ENCODE peak calls at places on chromosomes 16 and 17, in five cellular contexts. P is HepG2, C is GM12878, A is K562, K is upper lobe of left lung. E is an unnamed sample.

GRCh38 chr16:58020628-58021521 is 4.7 kb upstream of the MMP15 start:
- ATAC-seq in A (peak), C (peak), P (no peak), K (no peak), E (no peak)

GRCh38 chr17:54883939-54884338 is 16.7 kb upstream of the TOM1L1 start:
- ATAC-seq in K (no peak), P (no peak), A (no peak), C (no peak), E (no peak)

GRCh38 chr17:60743812-60744211 is 66.2 kb downstream of the BCAS3 start:
- ATAC-seq in C (no peak), P (no peak), K (no peak), A (no peak), E (no peak)

GRCh38 chr16:10756574-10756973 is 12.9 kb downstream of the NUBP1 start:
- ATAC-seq in A (no peak), C (no peak), K (no peak), P (no peak), E (no peak)

GRCh38 chr16:26316683-26317464 is 625.1 kb downstream of the HS3ST4 start:
- ATAC-seq in P (no peak), K (no peak), C (no peak), A (no peak), E (no peak)

GRCh38 chr16:87076950-87077749 is 240.0 kb downstream of the C16orf95 start:
- ATAC-seq in K (peak), P (peak), C (peak), A (peak), E (peak)

GRCh38 chr16:2784536-2785100 is 2.7 kb downstream of the PRSS33 start:
- ATAC-seq in K (no peak), A (no peak), C (no peak), P (no peak), E (no peak)

GRCh38 chr17:75242461-75243042 is 18.9 kb downstream of the GGA3 start:
- ATAC-seq in P (no peak), K (no peak), A (no peak), C (no peak), E (no peak)

GRCh38 chr16:67305216-67306071 is 21.1 kb downstream of the KCTD19 start:
- ATAC-seq in C (no peak), K (no peak), P (peak), A (peak), E (no peak)

GRCh38 chr16:9144106-9144505 is 52.7 kb downstream of the HAPSTR1 start:
- ATAC-seq in K (no peak), P (no peak), C (no peak), A (no peak), E (no peak)

GRCh38 chr17:13003454-13003851 is 14.4 kb downstream of the ELAC2 start:
- ATAC-seq in P (peak), K (peak), A (peak), C (peak), E (peak)

GRCh38 chr17:39781814-39782213 is 44.1 kb downstream of the GRB7 start:
- ATAC-seq in C (no peak), P (no peak), K (no peak), A (no peak), E (no peak)

GRCh38 chr17:39781028-39781800 is 43.5 kb downstream of the GRB7 start:
- ATAC-seq in K (no peak), A (no peak), P (no peak), C (no peak), E (no peak)

GRCh38 chr17:39787038-39787437 is 49.3 kb downstream of the GRB7 start:
- ATAC-seq in C (no peak), P (no peak), A (no peak), K (no peak), E (no peak)

GRCh38 chr17:39782980-39783379 is 45.2 kb downstream of the GRB7 start:
- ATAC-seq in P (no peak), K (no peak), C (no peak), A (no peak), E (no peak)

GRCh38 chr17:39782481-39782880 is 44.7 kb downstream of the GRB7 start:
- ATAC-seq in P (no peak), K (peak), C (no peak), A (no peak), E (no peak)
- TF ChIP-seq POLR2A in P (no peak), K (no peak), C (peak), A (no peak), E (no peak)

DNA sequence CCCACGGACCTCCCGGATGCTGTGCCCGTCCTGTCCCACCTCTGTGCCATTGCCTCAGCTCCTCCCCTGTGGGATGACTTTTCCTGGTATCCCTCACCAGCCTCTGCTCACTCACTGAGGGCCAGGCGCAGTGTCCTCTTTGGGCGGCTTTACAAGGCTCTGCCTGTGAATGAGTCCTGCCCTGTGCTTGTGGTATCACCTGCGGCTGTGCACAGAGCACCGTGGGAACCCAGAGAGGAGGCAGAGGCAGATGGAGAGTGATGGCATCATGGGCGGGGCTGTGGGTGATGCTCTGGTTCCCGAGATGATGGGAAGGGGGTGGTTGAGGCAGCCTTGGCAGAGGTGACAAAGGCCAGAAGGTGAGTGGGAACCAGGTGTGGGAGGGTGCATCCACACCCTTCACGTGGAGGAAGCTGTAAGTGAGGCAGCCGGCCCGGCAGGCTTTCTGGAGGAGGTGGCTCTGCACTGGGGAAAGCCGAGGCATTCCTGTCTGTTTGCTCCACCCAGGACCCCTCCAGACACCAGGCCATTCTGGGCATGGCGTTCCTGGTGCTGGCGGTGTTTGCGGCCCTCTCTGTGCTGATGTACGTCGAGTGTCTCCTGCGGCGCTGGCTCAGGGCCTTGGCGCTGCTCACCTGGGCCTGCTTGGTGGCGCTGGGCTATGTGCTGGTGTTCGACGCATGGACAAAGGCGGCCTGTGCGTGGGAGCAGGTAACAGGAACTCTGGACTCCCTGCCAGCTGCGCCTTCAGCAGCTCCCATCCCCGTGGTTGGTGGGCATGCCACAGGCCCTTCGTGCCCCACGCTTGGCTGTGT is 23.8 kb downstream of the ADCY7 start:
- ATAC-seq in A (no peak), P (no peak), K (no peak), C (no peak), E (no peak)
- TF ChIP-seq POLR2AphosphoS5 in A (no peak), P (no peak), K (no peak), C (no peak), E (no peak)

GRCh38 chr17:72416054-72416691 is 295.4 kb downstream of the SOX9 start:
- ATAC-seq in A (no peak), P (no peak), C (no peak), K (no peak), E (no peak)
- TF ChIP-seq EP300 in A (no peak), P (no peak), C (no peak), K (no peak), E (no peak)

DNA sequence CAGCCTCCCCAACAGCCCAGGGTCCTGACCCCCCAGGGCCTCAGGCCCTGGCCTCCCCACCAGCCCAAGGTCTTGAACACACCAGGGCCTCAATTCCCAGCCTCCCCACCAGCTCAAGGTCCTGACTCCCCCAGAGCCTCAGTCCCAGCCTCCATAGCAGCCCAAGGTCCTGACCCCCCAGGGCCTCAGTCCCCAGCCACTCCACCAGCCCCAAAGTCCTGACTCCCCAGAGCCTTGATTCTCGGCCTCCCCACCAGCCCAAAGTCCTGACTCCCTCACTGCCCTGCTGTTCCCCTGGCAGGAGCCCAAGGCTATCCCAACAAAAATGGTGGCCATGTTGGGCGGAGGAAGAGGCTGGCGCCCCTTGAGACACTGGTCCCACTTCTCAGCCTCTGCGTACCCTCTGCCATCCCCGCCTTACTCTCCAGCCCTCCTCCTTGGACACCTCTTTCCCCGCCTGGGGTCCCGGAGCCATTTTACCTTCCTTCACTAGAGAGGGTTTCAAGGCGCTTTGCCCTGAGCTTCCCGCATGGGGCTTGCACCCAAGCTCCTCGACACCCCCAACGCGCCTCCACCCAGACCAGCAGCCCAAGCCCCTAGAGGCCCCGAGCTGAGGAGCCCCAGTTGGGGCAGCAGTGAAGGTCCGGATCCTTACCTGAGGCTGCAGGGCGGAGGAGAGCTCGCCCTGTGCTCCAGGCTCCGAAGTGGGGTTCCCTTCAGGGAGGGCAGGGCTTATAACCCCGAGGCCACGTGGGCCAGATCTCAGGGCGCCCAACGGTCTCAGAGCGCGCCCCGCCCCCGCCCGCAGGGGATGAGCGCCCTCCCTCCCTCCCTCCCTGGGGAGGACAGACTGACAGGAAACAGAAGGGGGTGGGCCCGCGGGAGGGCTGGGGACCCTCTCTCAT is 3.5 kb upstream of the TSPOAP1 start:
- ATAC-seq in C (peak), A (peak), P (no peak), K (peak), E (peak)
- TF ChIP-seq POLR2A in C (no peak), A (peak), P (no peak), K (no peak), E (peak)

DNA sequence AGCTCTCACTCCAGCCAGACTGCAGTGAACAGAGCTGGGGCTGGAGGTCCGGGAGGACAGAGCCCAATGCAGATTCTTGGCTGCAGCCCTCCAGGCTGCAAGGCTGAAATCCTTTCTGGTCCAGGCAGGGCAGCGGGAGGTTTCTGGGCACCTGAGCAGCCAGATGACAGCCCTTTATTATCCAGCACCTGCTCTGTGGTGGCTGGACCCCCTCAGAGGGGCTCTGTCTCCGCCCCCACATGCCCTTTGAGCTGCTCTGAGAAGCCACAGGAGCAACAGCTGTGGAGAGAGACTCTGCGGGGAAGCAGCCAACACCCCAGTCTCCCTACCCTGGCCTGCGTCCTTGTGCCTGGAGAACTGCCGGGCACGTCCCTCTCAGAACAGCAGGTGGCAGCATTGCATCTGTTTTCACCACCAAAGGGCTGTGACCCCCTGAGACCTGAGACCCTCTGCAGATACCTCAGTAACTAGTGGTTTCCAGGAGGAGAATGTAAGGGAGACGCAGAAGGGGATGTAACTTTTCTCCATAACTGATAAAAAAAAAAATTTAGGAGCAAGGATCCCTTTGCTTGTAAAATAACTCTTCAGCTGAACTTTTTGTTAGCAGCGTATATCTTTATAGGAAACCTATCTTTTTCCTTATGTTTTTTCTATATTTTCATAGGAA is 3.7 kb upstream of the CNP start:
- ATAC-seq in K (no peak), C (peak), A (peak), P (peak), E (peak)
- TF ChIP-seq POLR2AphosphoS5 in K (no peak), C (no peak), A (no peak), P (no peak), E (no peak)

DNA sequence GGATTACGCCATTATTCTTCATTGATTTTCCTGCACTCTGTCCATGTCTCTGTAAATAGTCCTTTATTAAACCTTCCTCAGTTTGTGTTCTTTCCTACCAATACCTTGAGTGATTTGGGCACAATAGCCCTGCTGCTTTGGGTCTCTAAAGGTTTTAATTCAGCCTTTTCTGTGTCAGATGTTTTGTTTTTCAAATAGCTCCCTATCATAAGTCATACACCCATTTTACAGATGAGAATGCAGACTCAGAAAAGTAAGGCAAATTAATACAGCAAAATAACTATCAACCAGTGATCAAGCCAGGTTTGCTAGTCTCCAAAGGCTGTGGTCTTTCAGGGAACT is 25.0 kb upstream of the KPNB1 start:
- ATAC-seq in P (peak), C (no peak), K (no peak), A (no peak), E (no peak)
- TF ChIP-seq EP300 in P (no peak), C (no peak), K (no peak), A (no peak), E (no peak)

E was measured in gastroesophageal sphincter.